ENCODE peak calls at places on chromosomes 2 and 18, in five cellular contexts. W is NCI-H1092, K is esophagus squamous epithelium, U is cardiac muscle cell, R is endothelial cell. J is an unnamed sample.
A peak's percentile ranks its signal among the peaks of the same experiment; 100 is the strongest.

GRCh38 chr18:79935499-79935898 is 16.0 kb downstream of the SLC66A2 start:
- DNase-seq in W (no peak), K (no peak), U (no peak), R (no peak), J (no peak)

GRCh38 chr2:15299904-15300528 is 261.1 kb downstream of the NBAS start:
- DNase-seq in W (no peak), K (no peak), U (no peak), R (no peak), J (peak; percentile 21)

GRCh38 chr2:81853331-81853730 is 1548.8 kb upstream of the LRRTM1 start:
- DNase-seq in W (no peak), K (no peak), U (no peak), R (no peak), J (no peak)

GRCh38 chr2:33420726-33421125 is 55.7 kb upstream of the RASGRP3 start:
- DNase-seq in W (no peak), K (no peak), U (no peak), R (no peak), J (no peak)

GRCh38 chr2:145095641-145096435 is 575.9 kb upstream of the ZEB2 start:
- DNase-seq in W (no peak), K (no peak), U (no peak), R (no peak), J (no peak)

GRCh38 chr2:128315122-128315828 is 3.4 kb downstream of the HS6ST1 start:
- DNase-seq in W (no peak), K (no peak), U (no peak), R (no peak), J (peak; percentile 19)

GRCh38 chr18:79991494-79991893 is 3.1 kb upstream of the TXNL4A start:
- DNase-seq in W (no peak), K (no peak), U (no peak), R (no peak), J (no peak)

GRCh38 chr2:26300234-26300641 is 45.7 kb upstream of the SELENOI start:
- DNase-seq in W (no peak), K (no peak), U (no peak), R (no peak), J (no peak)

GRCh38 chr2:172833898-172834297 is 98.3 kb downstream of the RAPGEF4 start:
- DNase-seq in W (no peak), K (no peak), U (no peak), R (no peak), J (no peak)

GRCh38 chr2:73842739-73843019 is 13.9 kb downstream of the STAMBP start:
- DNase-seq in W (no peak), K (no peak), U (no peak), R (no peak), J (no peak)

GRCh38 chr2:25838152-25838756 is 40.0 kb downstream of the ASXL2 start:
- DNase-seq in W (no peak), K (no peak), U (no peak), R (no peak), J (no peak)

GRCh38 chr18:55781481-55781957 is 193.5 kb upstream of the TCF4 start:
- DNase-seq in W (peak; percentile 42), K (no peak), U (peak; percentile 59), R (peak; percentile 63), J (peak; percentile 51)

GRCh38 chr2:238290079-238290478 is 1.7 kb upstream of the PER2 start:
- DNase-seq in W (no peak), K (peak; percentile 25), U (peak; percentile 62), R (peak; percentile 26), J (peak; percentile 78)

GRCh38 chr2:230209422-230210051 is 10.2 kb downstream of the SP110 start:
- DNase-seq in W (no peak), K (no peak), U (no peak), R (no peak), J (no peak)

GRCh38 chr2:80299672-80300071 is 4.9 kb downstream of the LRRTM1 start:
- DNase-seq in W (no peak), K (no peak), U (no peak), R (no peak), J (no peak)

GRCh38 chr2:29336334-29336733 is 221.1 kb downstream of the CLIP4 start:
- DNase-seq in W (no peak), K (no peak), U (no peak), R (no peak), J (no peak)

GRCh38 chr18:34224423-34225217 is at the start of gene NOL4:
- DNase-seq in W (peak; percentile 98), K (no peak), U (peak; percentile 95), R (peak; percentile 76), J (peak; percentile 91)

GRCh38 chr18:45910405-45911023 is 56.6 kb downstream of the EPG5 start:
- DNase-seq in W (peak; percentile 23), K (no peak), U (peak; percentile 64), R (peak; percentile 70), J (peak; percentile 81)

GRCh38 chr2:236680461-236680860 is 110.8 kb downstream of the ACKR3 start:
- DNase-seq in W (no peak), K (no peak), U (no peak), R (no peak), J (no peak)

GRCh38 chr2:28293416-28293815 is 99.2 kb upstream of the FOSL2 start:
- DNase-seq in W (no peak), K (no peak), U (no peak), R (no peak), J (no peak)

J was measured in iPS-NIHi11.